ENCODE peak calls at places on chromosomes 13 and 19, in ten cellular contexts. X is astrocyte of the cerebellum, H is retinal pigment epithelial cell, F is colonic mucosa, C is MM.1S, O is ovary, P is OCI-LY7, R is body of pancreas, Q is HCT116, B is pancreas. M is an unnamed sample.

GRCh38 chr13:73767747-73768315 is 366.4 kb downstream of the KLF12 start:
- DNase-seq in X (no peak), H (peak), F (peak), C (no peak), O (no peak), P (peak), R (no peak), Q (no peak), B (no peak), M (no peak)

GRCh38 chr13:52600666-52601065 is 41.6 kb upstream of the HNRNPA1L2 start:
- DNase-seq in X (no peak), H (no peak), F (no peak), C (no peak), O (no peak), P (no peak), R (no peak), Q (no peak), B (no peak), M (no peak)

GRCh38 chr13:75010941-75011340 is 471.0 kb downstream of the TBC1D4 start:
- DNase-seq in X (no peak), H (no peak), F (no peak), C (no peak), O (no peak), P (no peak), R (no peak), Q (no peak), B (no peak), M (no peak)

GRCh38 chr19:3699071-3699740 is 1.1 kb downstream of the PIP5K1C start:
- DNase-seq in X (no peak), H (no peak), F (peak), C (peak), O (peak), P (peak), R (peak), Q (no peak), B (peak), M (no peak)

GRCh38 chr13:35711909-35712308 is 235.4 kb upstream of the MAB21L1 start:
- DNase-seq in X (no peak), H (no peak), F (no peak), C (no peak), O (no peak), P (no peak), R (no peak), Q (no peak), B (no peak), M (no peak)

GRCh38 chr13:37058801-37059135 is 720 bp downstream of the SUPT20H start:
- DNase-seq in X (no peak), H (peak), F (peak), C (no peak), O (no peak), P (peak), R (no peak), Q (no peak), B (no peak), M (no peak)

GRCh38 chr13:40243982-40244381 is 422.5 kb downstream of the FOXO1 start:
- DNase-seq in X (no peak), H (no peak), F (no peak), C (no peak), O (no peak), P (no peak), R (no peak), Q (no peak), B (no peak), M (no peak)

GRCh38 chr13:21949818-21950429 is 279.1 kb downstream of the FGF9 start:
- DNase-seq in X (no peak), H (no peak), F (no peak), C (no peak), O (no peak), P (no peak), R (no peak), Q (no peak), B (no peak), M (no peak)

GRCh38 chr13:36192166-36192565 is 22.2 kb downstream of the SOHLH2 start:
- DNase-seq in X (no peak), H (no peak), F (no peak), C (peak), O (no peak), P (no peak), R (no peak), Q (no peak), B (no peak), M (no peak)

GRCh38 chr13:37984357-37984756 is 114.8 kb upstream of the TRPC4 start:
- DNase-seq in X (no peak), H (no peak), F (no peak), C (no peak), O (no peak), P (no peak), R (no peak), Q (no peak), B (no peak), M (no peak)

GRCh38 chr19:55809381-55810058 is 22.3 kb downstream of the NLRP11 start:
- DNase-seq in X (no peak), H (no peak), F (peak), C (peak), O (peak), P (peak), R (peak), Q (peak), B (peak), M (peak)

GRCh38 chr19:29858000-29858596 is 46.3 kb downstream of the CCNE1 start:
- DNase-seq in X (no peak), H (no peak), F (peak), C (peak), O (no peak), P (peak), R (peak), Q (no peak), B (peak), M (no peak)

GRCh38 chr13:100454876-100455275 is 133.7 kb downstream of the GGACT start:
- DNase-seq in X (peak), H (no peak), F (peak), C (no peak), O (no peak), P (no peak), R (no peak), Q (peak), B (no peak), M (no peak)

GRCh38 chr13:97448503-97449251 is 14.7 kb downstream of the RAP2A start:
- DNase-seq in X (no peak), H (no peak), F (no peak), C (no peak), O (no peak), P (no peak), R (no peak), Q (no peak), B (no peak), M (no peak)

GRCh38 chr19:18596752-18597157 is 8.2 kb downstream of the REX1BD start:
- DNase-seq in X (no peak), H (no peak), F (peak), C (no peak), O (peak), P (no peak), R (peak), Q (peak), B (peak), M (no peak)

GRCh38 chr13:47598340-47598911 is 402.6 kb downstream of the SUCLA2 start:
- DNase-seq in X (no peak), H (no peak), F (no peak), C (no peak), O (no peak), P (peak), R (no peak), Q (no peak), B (no peak), M (no peak)

GRCh38 chr19:1445932-1446712 is 3.8 kb upstream of the APC2 start:
- DNase-seq in X (no peak), H (no peak), F (no peak), C (no peak), O (peak), P (no peak), R (no peak), Q (no peak), B (no peak), M (no peak)

GRCh38 chr13:51420681-51421476 is 32.0 kb downstream of the INTS6 start:
- DNase-seq in X (no peak), H (no peak), F (no peak), C (no peak), O (no peak), P (peak), R (no peak), Q (no peak), B (no peak), M (no peak)

GRCh38 chr19:19193926-19194325 is 1.9 kb downstream of the RFXANK start:
- DNase-seq in X (no peak), H (no peak), F (no peak), C (no peak), O (no peak), P (no peak), R (no peak), Q (no peak), B (no peak), M (no peak)

GRCh38 chr19:38737921-38738731 is 6.1 kb downstream of the CAPN12 start:
- DNase-seq in X (no peak), H (no peak), F (no peak), C (no peak), O (no peak), P (no peak), R (no peak), Q (no peak), B (no peak), M (no peak)

GRCh38 chr19:38740252-38740592 is 4.1 kb downstream of the CAPN12 start:
- DNase-seq in X (no peak), H (no peak), F (no peak), C (no peak), O (no peak), P (no peak), R (no peak), Q (no peak), B (no peak), M (no peak)

GRCh38 chr19:38741670-38742069 is 2.6 kb downstream of the CAPN12 start:
- DNase-seq in X (no peak), H (no peak), F (no peak), C (no peak), O (no peak), P (no peak), R (no peak), Q (no peak), B (no peak), M (no peak)

GRCh38 chr19:38740932-38741331 is 3.3 kb downstream of the CAPN12 start:
- DNase-seq in X (no peak), H (no peak), F (no peak), C (no peak), O (no peak), P (no peak), R (no peak), Q (no peak), B (no peak), M (no peak)

GRCh38 chr19:38739440-38740251 is 4.6 kb downstream of the CAPN12 start:
- DNase-seq in X (no peak), H (no peak), F (no peak), C (no peak), O (no peak), P (no peak), R (no peak), Q (no peak), B (no peak), M (no peak)
- H3K4me3 ChIP-seq in X (no peak), H (no peak), F (no peak), C (no peak), O (no peak), P (no peak), R (no peak), Q (no peak), B (no peak), M (no peak)

DNA sequence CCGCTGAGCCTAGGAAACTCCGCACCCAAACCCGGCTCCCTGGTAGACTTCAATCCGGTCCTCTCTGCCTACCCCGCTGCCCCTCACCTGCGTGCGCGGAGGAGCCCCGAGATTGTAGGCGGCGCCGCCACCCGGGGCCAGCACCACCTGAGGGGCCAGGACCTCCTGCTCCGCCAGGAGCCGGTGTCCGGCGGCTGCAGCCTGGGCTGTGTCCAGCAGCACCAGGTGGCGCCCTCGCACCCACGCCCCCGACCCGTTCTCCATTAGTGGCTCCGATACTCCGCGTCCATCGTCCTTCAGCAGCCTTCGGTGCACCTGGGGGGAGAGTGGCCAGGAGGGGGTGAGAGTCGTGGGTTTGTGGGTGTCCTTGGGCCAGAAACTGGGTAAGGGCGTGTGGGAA is 18.5 kb downstream of the MAN2B1 start:
- DNase-seq in X (no peak), H (no peak), F (peak), C (no peak), O (peak), P (no peak), R (peak), Q (no peak), B (peak), M (no peak)
- TF ChIP-seq CTCF in X (peak), H (peak), F (no peak), C (no peak), O (no peak), P (peak), R (peak), Q (no peak), B (no peak), M (peak)

GRCh38 chr19:45864629-45865082 is 530 bp downstream of the FOXA3 start:
- DNase-seq in X (no peak), H (no peak), F (no peak), C (no peak), O (no peak), P (no peak), R (no peak), Q (no peak), B (no peak), M (no peak)

GRCh38 chr19:45866400-45867176 is 2.5 kb downstream of the FOXA3 start:
- DNase-seq in X (no peak), H (no peak), F (peak), C (no peak), O (no peak), P (no peak), R (no peak), Q (no peak), B (no peak), M (no peak)

GRCh38 chr19:45863840-45864628 is at the start of gene FOXA3:
- DNase-seq in X (no peak), H (no peak), F (peak), C (peak), O (no peak), P (peak), R (peak), Q (no peak), B (peak), M (no peak)

GRCh38 chr19:45863335-45863839 is 440 bp upstream of the SYMPK start:
- DNase-seq in X (no peak), H (no peak), F (no peak), C (no peak), O (no peak), P (no peak), R (no peak), Q (no peak), B (no peak), M (no peak)

GRCh38 chr19:45865269-45865948 is 1.3 kb downstream of the FOXA3 start:
- DNase-seq in X (no peak), H (no peak), F (peak), C (no peak), O (no peak), P (no peak), R (peak), Q (no peak), B (peak), M (no peak)
- H3K4me3 ChIP-seq in X (no peak), H (no peak), F (peak), C (no peak), O (no peak), P (no peak), R (peak), Q (no peak), B (peak), M (no peak)

DNA sequence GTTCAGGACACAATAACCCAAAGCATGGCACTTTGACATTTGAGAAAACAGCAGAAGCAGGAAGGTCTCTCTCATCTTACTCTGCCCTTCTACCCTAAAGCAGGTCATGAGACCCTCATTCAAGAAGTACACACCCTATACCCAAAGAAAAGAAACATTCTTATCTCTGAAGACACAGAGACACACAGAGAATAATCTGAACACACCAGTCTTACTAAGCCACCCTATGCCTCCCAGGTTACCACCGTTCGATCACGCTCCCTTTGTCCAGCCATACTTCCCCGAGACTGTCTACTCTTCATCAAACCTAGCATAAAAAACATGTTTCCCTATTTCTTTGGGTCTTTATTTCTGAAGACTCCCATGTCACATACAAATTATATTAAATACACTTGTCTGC is 66.5 kb upstream of the ANKRD10 start:
- DNase-seq in X (no peak), H (no peak), F (no peak), C (no peak), O (no peak), P (no peak), R (no peak), Q (no peak), B (no peak), M (no peak)
- TF ChIP-seq CTCF in X (no peak), H (no peak), F (no peak), C (no peak), O (no peak), P (no peak), R (no peak), Q (no peak), B (no peak), M (no peak)

DNA sequence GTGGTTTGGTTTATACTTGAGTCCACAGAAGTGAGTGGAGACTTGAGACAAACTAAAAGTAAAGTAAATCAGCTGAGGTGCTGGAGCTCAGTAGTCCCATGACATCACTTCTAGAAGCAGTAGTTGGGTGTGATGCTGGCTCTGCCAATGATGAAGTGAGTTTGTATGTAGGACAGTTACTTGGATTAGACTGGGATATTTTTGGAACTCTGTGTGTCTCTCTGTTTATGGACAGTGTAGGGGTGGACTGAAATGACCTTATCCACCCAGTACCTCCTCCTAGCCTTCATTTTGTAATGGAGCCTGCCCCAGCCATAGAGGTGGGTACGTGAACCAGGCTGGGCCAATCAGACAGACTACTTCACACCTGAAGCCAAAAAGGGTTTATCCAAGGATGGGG is 52.2 kb downstream of the POLR1D start:
- DNase-seq in X (no peak), H (no peak), F (no peak), C (no peak), O (no peak), P (no peak), R (no peak), Q (no peak), B (no peak), M (no peak)
- H3K4me3 ChIP-seq in X (no peak), H (no peak), F (no peak), C (no peak), O (no peak), P (no peak), R (no peak), Q (no peak), B (no peak), M (no peak)

GRCh38 chr13:23182142-23182541 is 1.4 kb downstream of the SGCG start:
- DNase-seq in X (no peak), H (no peak), F (no peak), C (no peak), O (no peak), P (no peak), R (no peak), Q (no peak), B (no peak), M (no peak)

GRCh38 chr13:23185542-23185941 is 4.8 kb downstream of the SGCG start:
- DNase-seq in X (no peak), H (no peak), F (no peak), C (no peak), O (no peak), P (no peak), R (no peak), Q (no peak), B (no peak), M (no peak)

GRCh38 chr13:23180711-23181110 is at the start of gene SGCG:
- DNase-seq in X (no peak), H (no peak), F (no peak), C (no peak), O (no peak), P (no peak), R (no peak), Q (no peak), B (no peak), M (no peak)

DNA sequence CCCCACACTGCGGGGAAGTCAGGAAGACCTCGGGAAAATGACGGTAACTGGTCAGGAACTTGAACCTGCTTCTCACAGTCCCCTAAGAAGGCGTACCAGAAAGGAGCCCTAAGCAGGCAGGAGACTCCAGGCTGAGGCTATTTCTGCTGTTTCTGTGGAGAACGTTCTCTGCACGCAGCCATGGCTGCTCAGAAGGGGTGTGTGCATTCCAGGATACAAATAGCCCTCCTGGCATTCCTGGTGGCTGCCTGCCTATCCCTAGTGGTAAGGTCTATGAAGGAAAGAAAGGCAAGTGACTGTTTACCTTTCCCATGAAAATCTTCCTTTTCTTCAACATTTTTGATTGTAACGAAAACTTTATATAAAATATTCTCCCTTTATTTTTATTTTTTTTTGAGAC is 2.5 kb downstream of the SGCG start:
- DNase-seq in X (no peak), H (no peak), F (no peak), C (no peak), O (no peak), P (no peak), R (no peak), Q (no peak), B (no peak), M (no peak)
- TF ChIP-seq CTCF in X (no peak), H (no peak), F (no peak), C (no peak), O (no peak), P (no peak), R (no peak), Q (no peak), B (no peak), M (no peak)

DNA sequence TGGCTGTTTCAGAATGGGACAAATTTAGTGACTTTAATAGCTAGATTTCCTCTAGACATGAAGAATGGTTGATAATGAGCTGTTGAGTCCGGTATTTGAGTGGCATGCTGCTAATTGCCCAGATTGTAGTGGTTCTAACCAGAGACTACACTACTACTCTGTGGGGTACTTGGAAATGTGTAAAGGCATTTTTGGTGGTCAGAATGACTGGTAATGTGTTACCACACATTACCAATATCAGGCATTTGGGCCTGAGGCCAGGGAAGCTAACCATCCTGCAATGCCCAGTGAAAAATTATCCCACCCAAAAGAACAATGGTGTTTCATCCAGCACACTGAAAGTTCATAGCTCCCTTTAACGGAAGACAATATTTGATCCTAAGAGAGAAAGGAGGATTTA is 17.5 kb upstream of the N4BP2L1 start:
- DNase-seq in X (no peak), H (no peak), F (no peak), C (no peak), O (no peak), P (no peak), R (no peak), Q (no peak), B (no peak), M (no peak)
- H3K4me3 ChIP-seq in X (no peak), H (no peak), F (no peak), C (no peak), O (no peak), P (no peak), R (no peak), Q (no peak), B (no peak), M (no peak)

DNA sequence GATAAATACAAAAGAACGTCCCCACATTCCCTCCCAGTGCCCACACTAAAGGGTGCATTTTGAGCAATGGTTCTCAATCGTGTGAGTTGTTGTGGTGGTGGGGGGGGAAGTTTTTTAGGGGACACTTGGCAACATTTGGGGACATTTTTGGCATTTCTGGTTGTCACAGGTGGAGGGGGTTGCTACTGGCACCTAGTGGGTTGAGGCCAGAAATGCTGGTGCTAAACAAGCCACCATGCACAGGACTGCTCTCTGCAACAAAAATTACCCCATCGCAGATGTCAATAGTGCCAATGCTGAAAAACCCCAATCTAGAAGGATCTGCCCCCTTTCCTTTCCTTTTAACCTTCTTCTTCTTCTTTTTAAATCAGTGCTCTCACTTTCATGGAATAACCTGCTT is 453.3 kb downstream of the TSHZ3 start:
- DNase-seq in X (no peak), H (no peak), F (no peak), C (no peak), O (no peak), P (no peak), R (no peak), Q (no peak), B (no peak), M (no peak)
- TF ChIP-seq CTCF in X (no peak), H (no peak), F (no peak), C (no peak), O (no peak), P (peak), R (no peak), Q (no peak), B (no peak), M (peak)